ENCODE peak calls at places on chromosomes 4 and X, in nine cellular contexts. A is heart right ventricle; D is A549; H is left ventricle myocardium inferior; G is CD8-positive, alpha-beta T cell; K is pancreas; W is H9; X is thoracic aorta; P is PC-3. C is an unnamed sample. For H3K9me3, the result is how much of the 10 kb centered on the place peaks cover.

GRCh38 chr4:141713771-141714445 is 77.5 kb downstream of the IL15 start:
- DNase-seq in K (no peak), X (no peak), D (peak), G (no peak), A (no peak), P (peak), H (no peak), W (no peak), C (no peak)

GRCh38 chrX:86002076-86002896 is 45.1 kb downstream of the CHM start:
- DNase-seq in A (no peak), X (no peak), D (peak), W (peak), H (no peak), P (peak), G (peak), K (peak), C (peak)

GRCh38 chr4:72977936-72978485 is 91.5 kb downstream of the COX18 start:
- DNase-seq in A (no peak), X (no peak), W (no peak), K (no peak), H (no peak), P (no peak), G (no peak), D (no peak), C (no peak)

GRCh38 chr4:25448379-25449109 is 71.5 kb downstream of the ANAPC4 start:
- DNase-seq in P (no peak), W (peak), K (no peak), G (no peak), X (no peak), A (no peak), D (no peak), H (no peak), C (no peak)

GRCh38 chr4:24282446-24282845 is 301.9 kb downstream of the DHX15 start:
- DNase-seq in H (no peak), G (no peak), D (no peak), A (no peak), P (no peak), K (no peak), W (no peak), X (no peak), C (no peak)

GRCh38 chr4:8131210-8131609 is 27.4 kb downstream of the ABLIM2 start:
- DNase-seq in A (no peak), D (no peak), G (no peak), H (no peak), X (no peak), P (no peak), K (no peak), W (no peak), C (no peak)

GRCh38 chr4:2290974-2291704 is 29.2 kb upstream of the MXD4 start:
- DNase-seq in X (no peak), H (no peak), D (no peak), K (no peak), G (peak), W (no peak), P (no peak), A (no peak), C (peak)

GRCh38 chr4:41819621-41820020 is 71.1 kb upstream of the PHOX2B start:
- DNase-seq in X (no peak), H (no peak), G (no peak), D (no peak), P (no peak), K (no peak), A (no peak), W (no peak), C (no peak)

GRCh38 chr4:111943796-111944203 is 201.5 kb upstream of the FAM241A start:
- DNase-seq in H (no peak), D (peak), W (peak), P (peak), G (no peak), X (no peak), A (no peak), K (peak), C (peak)

GRCh38 chr4:163164591-163164990 is 2.1 kb downstream of the NAF1 start:
- DNase-seq in W (no peak), X (no peak), P (no peak), H (no peak), D (no peak), K (no peak), G (no peak), A (no peak), C (no peak)

GRCh38 chrX:106972896-106973295 is 27.1 kb downstream of the MORC4 start:
- DNase-seq in D (peak), W (no peak), A (no peak), P (no peak), H (no peak), K (no peak), G (no peak), X (no peak), C (no peak)

GRCh38 chrX:12292996-12293765 is 154.9 kb downstream of the FRMPD4 start:
- DNase-seq in G (no peak), H (no peak), X (no peak), D (no peak), A (no peak), P (no peak), K (no peak), W (no peak), C (no peak)

GRCh38 chr4:185573651-185574199 is 38.4 kb upstream of the PDLIM3 start:
- DNase-seq in P (peak), K (no peak), H (no peak), D (peak), X (no peak), G (no peak), W (peak), A (peak), C (no peak)

GRCh38 chr4:110622841-110623709 is at the start of gene PITX2:
- DNase-seq in X (no peak), H (peak), P (no peak), A (peak), W (peak), K (peak), D (no peak), G (no peak), C (peak)

GRCh38 chr4:100728861-100729260 is 211.0 kb upstream of the EMCN start:
- DNase-seq in W (no peak), X (no peak), A (no peak), K (no peak), G (no peak), H (no peak), P (no peak), D (no peak), C (no peak)

GRCh38 chr4:154528866-154529265 is 21.3 kb downstream of the PLRG1 start:
- DNase-seq in K (no peak), W (no peak), G (no peak), D (no peak), P (no peak), X (no peak), H (no peak), A (no peak), C (no peak)

GRCh38 chr4:7861440-7861881 is 78.2 kb downstream of the AFAP1 start:
- DNase-seq in G (no peak), D (peak), P (peak), W (peak), H (peak), K (no peak), A (no peak), X (no peak), C (no peak)

DNA sequence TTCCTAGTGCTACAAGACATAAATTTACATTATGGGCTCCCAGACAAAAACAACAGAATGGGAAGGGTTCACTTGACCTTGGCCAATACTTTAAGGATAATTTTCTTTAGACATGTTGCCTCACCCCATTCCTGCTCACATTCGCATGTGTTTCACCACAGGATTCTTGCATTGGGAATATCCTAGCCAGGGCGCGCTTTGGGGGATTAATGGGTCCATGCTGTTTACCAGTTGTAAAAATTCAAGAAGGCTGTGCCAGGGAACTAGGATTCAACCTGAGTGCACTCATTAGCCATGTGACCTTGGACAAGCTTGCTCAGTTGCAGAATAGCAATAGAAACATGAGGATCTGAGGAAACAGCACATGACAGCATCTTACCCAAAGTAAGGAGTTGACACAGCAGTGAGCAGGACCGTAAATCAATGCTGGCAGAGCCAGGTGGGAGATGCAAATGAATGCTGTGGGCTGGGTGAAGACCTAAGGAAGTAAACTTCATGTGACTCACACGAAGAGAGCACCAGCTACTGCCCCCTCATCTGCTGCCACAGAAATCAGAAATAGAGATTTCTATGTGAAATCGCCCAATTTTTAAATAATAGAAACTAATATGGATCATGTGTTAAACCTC is 72.9 kb upstream of the C1QTNF7 start:
- DNase-seq in P (no peak), W (no peak), D (no peak), K (no peak), X (no peak), A (no peak), G (no peak), H (no peak), C (no peak)
- TF ChIP-seq CTCF in P (no peak), W (no peak), D (no peak), K (no peak), X (no peak), A (no peak), G (no peak), H (no peak), C (no peak)

GRCh38 chr4:12734586-12734985 is 749.6 kb downstream of the RAB28 start:
- DNase-seq in D (no peak), H (no peak), W (no peak), X (no peak), G (no peak), P (no peak), A (no peak), K (no peak), C (no peak)

GRCh38 chr4:12724520-12724919 is 759.6 kb downstream of the RAB28 start:
- DNase-seq in D (no peak), W (no peak), K (no peak), P (peak), X (no peak), A (no peak), G (no peak), H (no peak), C (no peak)

GRCh38 chr4:12723849-12724447 is 760.2 kb downstream of the RAB28 start:
- DNase-seq in X (no peak), W (peak), A (peak), K (no peak), D (no peak), P (no peak), G (no peak), H (no peak), C (no peak)

GRCh38 chr4:12729384-12729783 is 754.8 kb downstream of the RAB28 start:
- DNase-seq in A (no peak), W (no peak), X (no peak), K (no peak), D (peak), G (no peak), H (no peak), P (peak), C (no peak)
- H3K9me3 ChIP-seq in A (under half), W (under half), X (under half), K (under half), D (under half), G (under half), H (under half), P (under half), C (under half)

GRCh38 chrX:153723351-153724251 is 586 bp downstream of the BCAP31 start:
- DNase-seq in P (peak), G (peak), H (no peak), K (peak), A (peak), D (peak), X (no peak), W (peak), C (peak)
- TF ChIP-seq CTCF in P (peak), G (peak), H (peak), K (no peak), A (peak), D (peak), X (no peak), W (peak), C (peak)

DNA sequence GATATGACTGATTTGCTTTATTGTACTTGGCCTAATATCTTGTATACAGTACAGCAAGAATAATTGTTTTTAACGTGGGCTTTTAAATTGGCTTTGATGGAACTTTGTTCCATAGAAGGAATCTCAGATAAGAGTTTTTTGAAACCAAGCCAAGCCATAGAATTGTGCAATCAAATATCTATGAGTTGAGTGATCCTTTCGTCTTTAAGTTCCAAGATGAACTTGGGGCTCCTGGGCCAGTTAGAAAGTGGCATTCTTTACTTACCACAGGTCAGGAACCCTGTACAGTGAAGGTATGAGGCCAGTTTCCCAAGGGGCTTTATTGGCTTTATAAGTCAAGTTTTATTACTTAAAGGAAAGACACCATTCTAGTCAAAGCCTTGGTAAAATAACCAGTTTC is 2104.2 kb downstream of the PCDH7 start:
- DNase-seq in G (no peak), H (no peak), D (no peak), A (no peak), W (no peak), X (no peak), K (no peak), P (no peak), C (no peak)
- H3K9me3 ChIP-seq in G (under half), H (under half), D (under half), A (under half), W (under half), X (under half), K (under half), P (under half), C (under half)

DNA sequence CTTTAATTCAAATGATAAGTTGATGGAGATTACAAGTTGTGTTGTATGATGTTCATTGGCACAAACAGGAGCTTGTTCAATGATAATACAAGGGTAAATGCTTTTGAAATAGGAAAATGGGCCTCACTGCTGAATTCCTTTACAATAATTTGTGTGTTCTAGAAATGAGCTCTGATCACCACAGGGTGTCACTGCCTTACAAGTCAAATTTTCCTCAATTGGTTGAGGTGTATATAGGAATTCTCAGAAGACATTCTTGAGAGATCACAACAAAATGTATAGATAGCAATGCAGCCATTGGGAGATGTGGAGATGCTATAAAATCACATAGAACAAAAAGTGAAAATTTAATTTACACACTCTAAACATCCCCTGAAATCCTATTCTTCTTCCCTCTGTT is 49.6 kb downstream of the KLF8 start:
- DNase-seq in A (no peak), X (no peak), H (no peak), K (no peak), W (no peak), G (peak), D (peak), P (peak), C (no peak)
- TF ChIP-seq CTCF in A (no peak), X (no peak), H (peak), K (no peak), W (peak), G (peak), D (peak), P (peak), C (no peak)

DNA sequence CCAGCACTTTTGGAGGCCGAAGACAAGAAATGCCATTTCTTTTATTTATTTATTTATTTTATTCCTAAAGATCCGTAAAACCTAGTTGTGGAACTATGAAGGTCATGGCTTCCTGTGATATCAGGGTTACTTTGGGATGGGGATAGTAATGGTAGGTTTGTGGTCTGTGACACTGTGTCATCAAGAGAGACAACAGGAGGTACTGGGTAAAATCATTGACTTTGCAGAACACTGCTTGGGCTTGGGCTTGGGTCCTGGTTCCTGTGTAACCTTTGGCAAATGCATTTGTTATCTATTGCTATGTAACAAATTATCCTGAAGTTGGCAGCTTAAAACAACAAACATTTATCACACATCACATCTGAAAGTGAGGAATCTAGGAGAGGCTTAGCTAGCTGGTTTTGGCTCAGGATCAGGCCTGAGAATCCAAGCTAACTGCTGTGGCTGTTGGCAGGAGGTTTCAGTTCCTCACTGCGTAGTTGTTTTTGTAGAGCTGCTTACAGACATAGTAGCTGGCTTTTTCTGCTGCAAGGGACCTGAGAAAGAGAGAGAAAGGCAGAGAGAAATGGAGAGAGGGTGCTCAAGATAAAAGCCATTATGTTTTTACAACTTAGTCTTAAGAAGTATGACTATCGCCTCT is 576.4 kb upstream of the SLIT2 start:
- DNase-seq in W (no peak), H (no peak), D (no peak), A (no peak), P (no peak), K (no peak), X (no peak), G (no peak), C (no peak)
- H3K9me3 ChIP-seq in W (under half), H (under half), D (under half), A (under half), P (under half), K (under half), X (under half), G (under half), C (under half)

DNA sequence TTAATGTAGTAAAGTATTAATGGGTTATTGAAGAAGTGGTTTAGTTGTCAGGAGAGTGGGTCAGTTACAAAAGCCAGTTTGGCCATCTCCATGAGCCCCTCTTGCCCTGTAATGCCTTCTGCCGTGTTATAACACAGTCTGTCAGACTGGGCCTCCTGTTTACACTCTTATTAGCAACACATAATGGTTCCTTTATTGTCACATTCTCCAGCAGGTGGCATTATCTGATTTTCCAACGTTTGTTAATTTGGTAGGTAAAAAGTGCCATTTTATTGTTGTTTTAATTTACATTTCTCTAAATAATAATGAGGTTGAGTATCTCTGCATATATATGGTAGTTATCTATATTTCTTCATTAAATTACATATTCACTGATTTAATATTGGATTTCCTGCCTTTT is 560.8 kb downstream of the FGF13 start:
- DNase-seq in P (peak), W (no peak), D (no peak), H (no peak), K (no peak), A (no peak), G (no peak), X (no peak), C (no peak)
- TF ChIP-seq CTCF in P (peak), W (peak), D (no peak), H (no peak), K (no peak), A (no peak), G (no peak), X (no peak), C (no peak)

GRCh38 chrX:40845331-40845911 is 110.1 kb upstream of the MED14 start:
- DNase-seq in H (peak), A (peak), X (no peak), D (no peak), W (peak), G (no peak), K (no peak), P (peak), C (no peak)
- H3K9me3 ChIP-seq in H (under half), A (under half), X (under half), D (under half), W (under half), G (under half), K (under half), P (under half), C (under half)

GRCh38 chr4:94934201-94934600 is 176.4 kb downstream of the BMPR1B start:
- DNase-seq in X (no peak), W (no peak), P (peak), K (no peak), A (no peak), G (no peak), H (no peak), D (peak), C (no peak)
- TF ChIP-seq CTCF in X (no peak), W (no peak), P (no peak), K (no peak), A (no peak), G (no peak), H (no peak), D (no peak), C (no peak)